ENCODE peak calls at places on chromosomes 13 and 19, in ten cellular contexts. C, N, T, A, G, M, I, D, J and R are unnamed samples.
A peak's percentile ranks its signal among the peaks of the same experiment; 100 is the strongest.

GRCh38 chr13:76936736-76937135 is 11.6 kb upstream of the ACOD1 start:
- DNase-seq in M (no peak), N (no peak), D (no peak), T (no peak), C (no peak), J (no peak), I (no peak), A (no peak), G (no peak), R (no peak)

GRCh38 chr13:23788459-23788858 is 100.7 kb downstream of the MIPEP start:
- DNase-seq in G (no peak), T (no peak), N (no peak), C (no peak), I (no peak), J (no peak), M (no peak), A (no peak), D (no peak), R (no peak)

GRCh38 chr13:47139519-47139918 is 242.7 kb upstream of the HTR2A start:
- DNase-seq in D (no peak), J (no peak), N (no peak), I (no peak), C (no peak), M (no peak), G (no peak), T (no peak), A (no peak), R (no peak)

GRCh38 chr19:11378319-11379189 is 4.1 kb downstream of the SWSAP1 start:
- DNase-seq in M (no peak), T (peak; percentile 57), J (no peak), C (no peak), I (peak; percentile 23), A (no peak), G (peak; percentile 86), N (peak; percentile 89), D (peak; percentile 35), R (no peak)

GRCh38 chr13:50128406-50129048 is 113.3 kb downstream of the KCNRG start:
- DNase-seq in N (peak; percentile 65), I (no peak), J (no peak), A (no peak), T (no peak), M (no peak), D (no peak), G (no peak), C (no peak), R (no peak)

GRCh38 chr13:111040821-111041220 is 74.3 kb upstream of the ARHGEF7 start:
- DNase-seq in N (no peak), I (no peak), M (peak; percentile 0), J (no peak), G (no peak), D (no peak), A (no peak), C (no peak), T (no peak), R (no peak)

GRCh38 chr13:105665284-105665683 is 870.2 kb downstream of the EFNB2 start:
- DNase-seq in N (no peak), C (no peak), A (no peak), D (no peak), I (no peak), G (peak; percentile 10), T (no peak), M (no peak), J (no peak), R (no peak)

GRCh38 chr19:56740478-56740877 is 68.9 kb upstream of the ZNF835 start:
- DNase-seq in M (no peak), J (no peak), T (no peak), A (no peak), D (no peak), I (no peak), C (no peak), N (no peak), G (peak; percentile 4), R (no peak)

GRCh38 chr19:46376241-46377153 is 29.6 kb downstream of the PPP5C start:
- DNase-seq in T (no peak), I (no peak), G (no peak), M (no peak), J (no peak), D (no peak), A (no peak), C (no peak), N (no peak), R (no peak)

GRCh38 chr13:98822238-98822606 is 69.8 kb upstream of the SLC15A1 start:
- DNase-seq in I (no peak), A (no peak), G (peak; percentile 47), T (no peak), J (no peak), C (no peak), N (no peak), D (no peak), M (no peak), R (no peak)

GRCh38 chr19:42596391-42597071 is 1.8 kb upstream of the CEACAM8 start:
- DNase-seq in T (no peak), G (peak; percentile 29), J (no peak), D (no peak), C (no peak), M (peak; percentile 72), N (peak; percentile 84), I (no peak), A (peak; percentile 23), R (no peak)

GRCh38 chr13:41564046-41564445 is 106.7 kb downstream of the RGCC start:
- DNase-seq in M (no peak), D (no peak), A (no peak), N (no peak), G (no peak), I (no peak), T (no peak), C (no peak), J (no peak), R (no peak)

GRCh38 chr13:89324582-89324981 is 1653.4 kb downstream of the SLITRK5 start:
- DNase-seq in D (no peak), C (no peak), I (no peak), J (no peak), N (no peak), M (no peak), A (no peak), T (no peak), G (no peak), R (no peak)

GRCh38 chr13:86298741-86299140 is 499.5 kb upstream of the SLITRK6 start:
- DNase-seq in A (no peak), T (no peak), M (no peak), N (no peak), J (no peak), G (no peak), C (no peak), D (no peak), I (no peak), R (no peak)

GRCh38 chr13:66313408-66313807 is 916.7 kb downstream of the PCDH9 start:
- DNase-seq in G (no peak), M (no peak), T (no peak), D (peak; percentile 7), I (no peak), N (no peak), C (no peak), A (no peak), J (no peak), R (no peak)